ENCODE peak calls at places on chromosomes 12 and 14, in five cellular contexts. R is activated CD4-positive, CD25-positive, alpha-beta regulatory T cell; B is stimulated activated CD4-positive, alpha-beta T cell treated with anti-CD3 and anti-CD28 coated beads, Interleukin-1b, Interleukin-23, amount 100 ng/mL, for 4 hours; G is HCT116; D is IMR-90. Z is an unnamed sample.

GRCh38 chr12:47277071-47277408 is 197.3 kb upstream of the AMIGO2 start:
- DNase-seq in D (no peak), B (no peak), G (no peak), R (no peak), Z (no peak)

GRCh38 chr14:103561381-103562134 is 899 bp downstream of the BAG5 start:
- DNase-seq in D (peak), R (no peak), B (no peak), G (no peak), Z (no peak)

GRCh38 chr12:104281636-104282035 is 21.9 kb upstream of the EID3 start:
- DNase-seq in B (no peak), D (no peak), G (no peak), R (no peak), Z (no peak)

GRCh38 chr12:8493084-8493483 is 20.2 kb upstream of the CLEC4D start:
- DNase-seq in R (no peak), D (no peak), B (peak), G (no peak), Z (no peak)

GRCh38 chr12:96238336-96239031 is 44.3 kb downstream of the ELK3 start:
- DNase-seq in G (no peak), R (no peak), B (no peak), D (no peak), Z (no peak)

GRCh38 chr12:58314610-58315009 is 373.2 kb downstream of the ATP23 start:
- DNase-seq in B (no peak), D (peak), G (no peak), R (no peak), Z (no peak)

GRCh38 chr12:14810953-14811483 is 3.0 kb downstream of the SMCO3 start:
- DNase-seq in D (peak), R (no peak), G (no peak), B (no peak), Z (no peak)

GRCh38 chr14:45246633-45247173 is 6.3 kb downstream of the MIS18BP1 start:
- DNase-seq in R (no peak), D (no peak), G (no peak), B (no peak), Z (no peak)

GRCh38 chr12:56632701-56633464 is 2.8 kb upstream of the BAZ2A start:
- DNase-seq in G (no peak), B (no peak), D (no peak), R (no peak), Z (no peak)

GRCh38 chr12:12683725-12684124 is 12.3 kb downstream of the GPR19 start:
- DNase-seq in G (no peak), D (no peak), B (no peak), R (no peak), Z (no peak)

GRCh38 chr14:31880935-31881334 is 196.2 kb upstream of the ARHGAP5 start:
- DNase-seq in B (no peak), D (peak), R (no peak), G (peak), Z (no peak)